ENCODE peak calls at places on chromosomes 13 and 19, in five cellular contexts. One of them, this sample, is unnamed.

GRCh38 chr19:35327642-35328041 is 1.3 kb upstream of the CD22 start:
- DNase-seq in adipocyte: no peak
- DNase-seq in posterior vena cava: no peak
- DNase-seq in cardiac muscle cell: no peak
- DNase-seq in HL-60: no peak
- DNase-seq in this sample: no peak

GRCh38 chr19:2455481-2456300 is 1.1 kb downstream of the LMNB2 start:
- DNase-seq in adipocyte: peak; percentile 52
- DNase-seq in posterior vena cava: peak; percentile 84
- DNase-seq in cardiac muscle cell: no peak
- DNase-seq in HL-60: no peak
- DNase-seq in this sample: peak; percentile 74

GRCh38 chr13:95643009-95643408 is 1.5 kb downstream of the DZIP1 start:
- DNase-seq in adipocyte: peak; percentile 34
- DNase-seq in posterior vena cava: no peak
- DNase-seq in cardiac muscle cell: no peak
- DNase-seq in HL-60: no peak
- DNase-seq in this sample: no peak

GRCh38 chr19:50695251-50696064 is 24.1 kb downstream of the SHANK1 start:
- DNase-seq in adipocyte: peak; percentile 38
- DNase-seq in posterior vena cava: no peak
- DNase-seq in cardiac muscle cell: peak; percentile 73
- DNase-seq in HL-60: no peak
- DNase-seq in this sample: no peak

GRCh38 chr13:40640845-40641458 is 25.5 kb downstream of the FOXO1 start:
- DNase-seq in adipocyte: no peak
- DNase-seq in posterior vena cava: no peak
- DNase-seq in cardiac muscle cell: no peak
- DNase-seq in HL-60: no peak
- DNase-seq in this sample: no peak

GRCh38 chr13:27704681-27705080 is 83.0 kb downstream of the POLR1D start:
- DNase-seq in adipocyte: no peak
- DNase-seq in posterior vena cava: no peak
- DNase-seq in cardiac muscle cell: no peak
- DNase-seq in HL-60: no peak
- DNase-seq in this sample: no peak

GRCh38 chr19:956747-957451 is 27.2 kb upstream of the WDR18 start:
- DNase-seq in adipocyte: peak; percentile 63
- DNase-seq in posterior vena cava: no peak
- DNase-seq in cardiac muscle cell: peak; percentile 18
- DNase-seq in HL-60: no peak
- DNase-seq in this sample: no peak

GRCh38 chr19:49058592-49058991 is 1.0 kb upstream of the CGB7 start:
- DNase-seq in adipocyte: no peak
- DNase-seq in posterior vena cava: no peak
- DNase-seq in cardiac muscle cell: peak; percentile 32
- DNase-seq in HL-60: no peak
- DNase-seq in this sample: no peak

GRCh38 chr19:16338470-16339360 is 14.1 kb downstream of the KLF2 start:
- DNase-seq in adipocyte: peak; percentile 81
- DNase-seq in posterior vena cava: peak; percentile 91
- DNase-seq in cardiac muscle cell: no peak
- DNase-seq in HL-60: no peak
- DNase-seq in this sample: peak; percentile 76